ENCODE peak calls at places on chromosomes 4 and X, in eight cellular contexts. Q is fibroblast of villous mesenchyme, X is hepatocyte, Z is heart right ventricle, N is BE2C, J is AG04449, O is NB4, K is left ventricle myocardium inferior. A is an unnamed sample.

GRCh38 chr4:158003212-158003611 is 169.6 kb downstream of the GASK1B start:
- DNase-seq in X (no peak), J (no peak), K (no peak), Q (no peak), N (no peak), Z (no peak), O (no peak), A (no peak)

GRCh38 chr4:176780995-176781738 is 11.6 kb downstream of the VEGFC start:
- DNase-seq in X (no peak), N (no peak), Z (no peak), Q (peak; percentile 74), J (no peak), K (no peak), O (no peak), A (no peak)

GRCh38 chr4:124304936-124305335 is 407.6 kb downstream of the ANKRD50 start:
- DNase-seq in Z (no peak), N (no peak), J (no peak), K (no peak), X (no peak), O (no peak), Q (no peak), A (no peak)

GRCh38 chrX:136839196-136839595 is 41.3 kb downstream of the RBMX start:
- DNase-seq in J (no peak), O (no peak), Q (no peak), N (no peak), Z (no peak), X (no peak), K (no peak), A (no peak)

GRCh38 chr4:25991296-25991695 is 77.3 kb downstream of the SMIM20 start:
- DNase-seq in X (no peak), K (no peak), N (no peak), J (no peak), Z (no peak), Q (no peak), O (no peak), A (no peak)

GRCh38 chr4:88533937-88534750 is 10.6 kb upstream of the PYURF start:
- DNase-seq in K (no peak), J (peak; percentile 77), Z (no peak), Q (peak; percentile 75), N (no peak), O (no peak), X (no peak), A (peak; percentile 74)

GRCh38 chr4:107006218-107006617 is 29.9 kb downstream of the DKK2 start:
- DNase-seq in Q (no peak), X (no peak), J (no peak), K (no peak), Z (no peak), N (no peak), O (no peak), A (no peak)

GRCh38 chr4:124564121-124564520 is 148.4 kb downstream of the ANKRD50 start:
- DNase-seq in X (no peak), Q (no peak), J (no peak), Z (no peak), O (no peak), K (no peak), N (no peak), A (no peak)

GRCh38 chrX:8731579-8732395 is at the start of gene ANOS1:
- DNase-seq in K (peak; percentile 71), Z (peak; percentile 74), J (no peak), N (peak; percentile 7), Q (peak; percentile 12), O (no peak), X (peak; percentile 62), A (no peak)

GRCh38 chrX:13092455-13092941 is 48.1 kb upstream of the FAM9C start:
- DNase-seq in O (peak; percentile 93), X (no peak), Z (no peak), N (no peak), Q (no peak), K (no peak), J (no peak), A (no peak)

GRCh38 chr4:3406021-3406420 is 35.7 kb upstream of the HGFAC start:
- DNase-seq in Z (no peak), X (no peak), Q (no peak), J (no peak), N (no peak), K (no peak), O (no peak), A (no peak)

GRCh38 chr4:1523033-1523432 is 116.8 kb upstream of the NKX1-1 start:
- DNase-seq in Z (peak; percentile 5), Q (no peak), O (no peak), X (no peak), J (no peak), N (no peak), K (no peak), A (no peak)

GRCh38 chrX:44705817-44706551 is 137.8 kb upstream of the DUSP21 start:
- DNase-seq in N (no peak), X (peak; percentile 8), Q (no peak), O (no peak), J (no peak), K (no peak), Z (no peak), A (no peak)

GRCh38 chrX:154727418-154728323 is 23.2 kb downstream of the GAB3 start:
- DNase-seq in X (no peak), Q (peak; percentile 59), J (no peak), O (peak; percentile 27), Z (peak; percentile 49), N (no peak), K (peak; percentile 57), A (no peak)

GRCh38 chr4:109025471-109026076 is 262.7 kb upstream of the ETNPPL start:
- DNase-seq in N (no peak), J (no peak), X (no peak), Z (no peak), K (no peak), O (no peak), Q (peak; percentile 60), A (no peak)

GRCh38 chrX:152479525-152479924 is 28.4 kb upstream of the GABRA3 start:
- DNase-seq in J (no peak), K (no peak), O (no peak), Q (no peak), N (no peak), Z (no peak), X (no peak), A (no peak)

GRCh38 chrX:152480269-152481212 is 29.4 kb upstream of the GABRA3 start:
- DNase-seq in X (no peak), Z (no peak), Q (no peak), O (no peak), N (no peak), J (no peak), K (no peak), A (no peak)
- TF ChIP-seq CTCF in X (no peak), Z (no peak), Q (no peak), O (no peak), N (no peak), J (no peak), K (no peak), A (no peak)

DNA sequence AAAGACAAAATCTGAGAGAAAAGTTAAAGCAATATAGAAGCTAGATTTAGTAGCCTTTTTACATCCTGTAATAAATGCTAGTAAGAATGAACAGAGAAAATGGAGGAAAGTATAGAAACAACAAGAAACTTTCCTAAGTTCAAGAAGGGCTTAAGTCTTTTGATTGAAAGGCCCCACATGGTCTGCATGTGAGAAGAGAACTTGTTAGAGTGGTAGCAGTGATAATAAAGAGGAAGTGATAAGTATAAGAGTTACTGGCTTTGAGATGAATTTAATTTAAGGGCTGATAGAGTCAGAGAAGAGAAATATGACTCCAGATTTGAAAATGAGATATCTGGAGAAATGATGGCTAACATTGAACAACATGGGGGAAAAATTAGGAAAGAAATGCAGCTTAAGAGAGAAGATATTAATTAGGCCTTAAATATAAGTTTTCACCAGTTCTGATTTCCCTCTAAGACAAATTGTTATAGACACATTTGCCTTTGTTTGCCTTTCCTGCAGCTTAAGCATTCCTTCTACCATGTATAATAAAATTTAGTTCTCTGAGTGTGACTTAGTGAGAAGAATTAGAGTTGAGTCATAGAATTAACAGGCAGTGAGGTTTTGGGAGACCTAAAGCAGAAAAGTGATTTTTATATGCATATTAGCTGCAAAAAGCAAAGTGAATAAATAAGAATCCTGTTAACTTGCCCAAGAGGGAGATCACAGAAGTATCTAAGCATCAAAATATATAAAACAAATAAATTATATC is 18.4 kb downstream of the ZFX start:
- DNase-seq in Z (no peak), J (no peak), N (no peak), K (no peak), Q (no peak), X (no peak), O (peak; percentile 42), A (no peak)
- H3K4me3 ChIP-seq in Z (no peak overlapping the region), J (no peak overlapping the region), N (no peak overlapping the region), K (no peak overlapping the region), Q (no peak overlapping the region), X (no peak overlapping the region), O (no peak overlapping the region), A (no peak overlapping the region)

GRCh38 chrX:103464071-103464773 is 55.1 kb downstream of the RAB40A start:
- DNase-seq in Q (peak; percentile 37), Z (no peak), K (no peak), O (peak; percentile 30), J (no peak), N (peak; percentile 42), X (peak; percentile 50), A (no peak)
- TF ChIP-seq CTCF in Q (peak; percentile 58), Z (no peak), K (peak; percentile 27), O (peak; percentile 45), J (peak; percentile 38), N (peak; percentile 47), X (peak; percentile 39), A (peak; percentile 46)

GRCh38 chr4:73947239-73947985 is 34.4 kb downstream of the PF4 start:
- DNase-seq in J (no peak), N (no peak), Q (no peak), O (no peak), K (no peak), X (no peak), Z (no peak), A (no peak)

GRCh38 chr4:73945140-73945539 is 36.7 kb downstream of the PF4 start:
- DNase-seq in Q (no peak), N (no peak), X (no peak), K (no peak), Z (no peak), J (no peak), O (no peak), A (no peak)

GRCh38 chr4:73945674-73946449 is 36.0 kb downstream of the PF4 start:
- DNase-seq in J (no peak), K (no peak), Z (no peak), Q (no peak), X (no peak), O (no peak), N (no peak), A (no peak)

GRCh38 chr4:73943555-73943954 is 38.3 kb downstream of the PF4 start:
- DNase-seq in X (no peak), O (no peak), N (no peak), Z (no peak), Q (no peak), K (no peak), J (no peak), A (no peak)

DNA sequence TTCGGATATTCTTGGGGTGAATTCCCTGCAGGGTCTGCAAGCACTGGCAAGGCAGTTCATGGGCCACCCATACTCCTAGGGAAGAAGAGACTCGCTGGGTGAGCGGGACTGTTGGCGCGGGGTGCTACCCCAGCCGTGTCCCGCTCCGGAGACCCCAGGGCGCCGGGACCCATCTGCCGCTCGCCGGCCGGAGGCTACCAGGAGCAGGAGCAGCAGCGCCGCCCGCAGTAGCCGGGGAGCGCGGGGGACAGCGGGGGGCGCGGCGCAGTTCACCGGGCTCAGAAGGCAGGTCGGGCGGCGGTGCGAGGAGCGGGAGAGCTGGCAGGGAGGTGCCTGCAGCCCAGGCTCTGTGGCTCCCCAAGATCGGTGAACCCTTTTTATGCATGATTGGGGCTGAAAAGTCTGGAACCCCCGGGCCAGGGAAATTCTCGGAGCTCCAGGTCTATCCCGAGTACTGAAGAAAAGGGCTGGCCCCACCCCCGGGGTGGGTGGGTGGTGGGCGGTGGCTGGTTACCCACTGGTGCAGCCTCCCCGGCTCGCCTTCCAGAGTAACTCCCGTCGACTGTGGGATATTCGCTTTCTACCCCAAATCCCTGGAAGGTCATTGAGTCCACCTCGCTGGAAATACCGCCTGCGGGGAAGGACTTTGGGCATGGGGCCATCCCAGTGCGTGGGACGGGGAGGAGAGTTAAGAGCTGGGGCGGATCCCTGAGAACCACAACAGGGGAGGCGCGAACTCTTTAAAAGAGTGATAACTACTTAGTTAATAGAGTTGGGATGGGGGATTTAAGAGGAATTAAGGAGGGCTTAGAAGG is 37.6 kb downstream of the PF4 start:
- DNase-seq in Z (peak; percentile 29), J (no peak), X (peak; percentile 42), Q (peak; percentile 17), N (no peak), O (no peak), K (peak; percentile 15), A (no peak)
- H3K4me3 ChIP-seq in Z (peak overlapping the region; percentile 41), J (peak overlapping the region; percentile 4), X (peak overlapping the region; percentile 36), Q (peak overlapping the region; percentile 51), N (no peak overlapping the region), O (no peak overlapping the region), K (peak overlapping the region; percentile 57), A (peak overlapping the region; percentile 39)

A was measured in AG09309.